ENCODE peak calls at places on chromosomes 7 and 10, in four cellular contexts. One of them, this sample, is unnamed.

GRCh38 chr7:100865971-100866720 is 1.0 kb upstream of the TRIP6 start:
- DNase-seq in left ventricle myocardium inferior: peak; percentile 81
- DNase-seq in heart right ventricle: peak; percentile 64
- DNase-seq in psoas muscle: peak; percentile 82
- DNase-seq in this sample: no peak

GRCh38 chr10:113121153-113121552 is 171.1 kb downstream of the TCF7L2 start:
- DNase-seq in left ventricle myocardium inferior: no peak
- DNase-seq in heart right ventricle: no peak
- DNase-seq in psoas muscle: no peak
- DNase-seq in this sample: no peak

GRCh38 chr10:120455606-120456005 is 1.4 kb upstream of the PLPP4 start:
- DNase-seq in left ventricle myocardium inferior: no peak
- DNase-seq in heart right ventricle: no peak
- DNase-seq in psoas muscle: no peak
- DNase-seq in this sample: no peak

GRCh38 chr7:65892169-65892568 is 19.3 kb downstream of the VKORC1L1 start:
- DNase-seq in left ventricle myocardium inferior: no peak
- DNase-seq in heart right ventricle: no peak
- DNase-seq in psoas muscle: no peak
- DNase-seq in this sample: no peak

GRCh38 chr7:24783731-24784130 is 26.5 kb upstream of the GSDME start:
- DNase-seq in left ventricle myocardium inferior: no peak
- DNase-seq in heart right ventricle: no peak
- DNase-seq in psoas muscle: no peak
- DNase-seq in this sample: no peak

GRCh38 chr7:100686822-100687211 is 7.2 kb downstream of the GIGYF1 start:
- DNase-seq in left ventricle myocardium inferior: no peak
- DNase-seq in heart right ventricle: no peak
- DNase-seq in psoas muscle: no peak
- DNase-seq in this sample: no peak

GRCh38 chr7:84218681-84219080 is 24.1 kb upstream of the SEMA3A start:
- DNase-seq in left ventricle myocardium inferior: no peak
- DNase-seq in heart right ventricle: no peak
- DNase-seq in psoas muscle: no peak
- DNase-seq in this sample: no peak

GRCh38 chr10:121338206-121338991 is 259.8 kb downstream of the FGFR2 start:
- DNase-seq in left ventricle myocardium inferior: no peak
- DNase-seq in heart right ventricle: no peak
- DNase-seq in psoas muscle: no peak
- DNase-seq in this sample: no peak

GRCh38 chr10:55631071-55631654 is 729.9 kb downstream of the ZWINT start:
- DNase-seq in left ventricle myocardium inferior: peak; percentile 33
- DNase-seq in heart right ventricle: peak; percentile 32
- DNase-seq in psoas muscle: peak; percentile 43
- DNase-seq in this sample: peak; percentile 62

GRCh38 chr10:23439920-23440875 is 1.3 kb downstream of the OTUD1 start:
- DNase-seq in left ventricle myocardium inferior: peak; percentile 29
- DNase-seq in heart right ventricle: peak; percentile 18
- DNase-seq in psoas muscle: peak; percentile 38
- DNase-seq in this sample: peak; percentile 54

GRCh38 chr10:5291501-5292195 is 73.1 kb upstream of the UCN3 start:
- DNase-seq in left ventricle myocardium inferior: peak; percentile 52
- DNase-seq in heart right ventricle: peak; percentile 35
- DNase-seq in psoas muscle: peak; percentile 68
- DNase-seq in this sample: no peak

GRCh38 chr7:39624202-39624807 is 933 bp downstream of the RALA start:
- DNase-seq in left ventricle myocardium inferior: no peak
- DNase-seq in heart right ventricle: no peak
- DNase-seq in psoas muscle: no peak
- DNase-seq in this sample: no peak

GRCh38 chr10:10589540-10589939 is 428.1 kb upstream of the CELF2 start:
- DNase-seq in left ventricle myocardium inferior: no peak
- DNase-seq in heart right ventricle: peak; percentile 54
- DNase-seq in psoas muscle: no peak
- DNase-seq in this sample: no peak

GRCh38 chr10:10587744-10588393 is 429.8 kb upstream of the CELF2 start:
- DNase-seq in left ventricle myocardium inferior: no peak
- DNase-seq in heart right ventricle: no peak
- DNase-seq in psoas muscle: no peak
- DNase-seq in this sample: no peak

GRCh38 chr10:10596256-10596655 is 421.4 kb upstream of the CELF2 start:
- DNase-seq in left ventricle myocardium inferior: no peak
- DNase-seq in heart right ventricle: no peak
- DNase-seq in psoas muscle: no peak
- DNase-seq in this sample: no peak

GRCh38 chr10:10591682-10592412 is 425.8 kb upstream of the CELF2 start:
- DNase-seq in left ventricle myocardium inferior: no peak
- DNase-seq in heart right ventricle: no peak
- DNase-seq in psoas muscle: peak; percentile 14
- DNase-seq in this sample: no peak
- H3K9me3 ChIP-seq in left ventricle myocardium inferior: no peaks in the 10 kb centered on the region
- H3K9me3 ChIP-seq in heart right ventricle: no peaks in the 10 kb centered on the region
- H3K9me3 ChIP-seq in psoas muscle: no peaks in the 10 kb centered on the region
- H3K9me3 ChIP-seq in this sample: no peaks in the 10 kb centered on the region

GRCh38 chr10:133308431-133309110 is at the start of the genes TUBGCP2 and ZNF511:
- DNase-seq in left ventricle myocardium inferior: peak; percentile 89
- DNase-seq in heart right ventricle: peak; percentile 88
- DNase-seq in psoas muscle: peak; percentile 91
- DNase-seq in this sample: peak; percentile 91
- TF ChIP-seq CTCF in left ventricle myocardium inferior: peak; percentile 10
- TF ChIP-seq CTCF in heart right ventricle: peak; percentile 37
- TF ChIP-seq CTCF in psoas muscle: no peak
- TF ChIP-seq CTCF in this sample: no peak

GRCh38 chr10:24706479-24707118 is 17.1 kb downstream of the ARHGAP21 start:
- DNase-seq in left ventricle myocardium inferior: no peak
- DNase-seq in heart right ventricle: peak; percentile 22
- DNase-seq in psoas muscle: no peak
- DNase-seq in this sample: no peak

GRCh38 chr10:24707445-24707844 is 16.2 kb downstream of the ARHGAP21 start:
- DNase-seq in left ventricle myocardium inferior: no peak
- DNase-seq in heart right ventricle: no peak
- DNase-seq in psoas muscle: no peak
- DNase-seq in this sample: no peak

GRCh38 chr10:24701447-24701846 is 22.2 kb downstream of the ARHGAP21 start:
- DNase-seq in left ventricle myocardium inferior: no peak
- DNase-seq in heart right ventricle: no peak
- DNase-seq in psoas muscle: no peak
- DNase-seq in this sample: no peak

GRCh38 chr10:24700911-24701310 is 22.8 kb downstream of the ARHGAP21 start:
- DNase-seq in left ventricle myocardium inferior: no peak
- DNase-seq in heart right ventricle: no peak
- DNase-seq in psoas muscle: no peak
- DNase-seq in this sample: no peak

DNA sequence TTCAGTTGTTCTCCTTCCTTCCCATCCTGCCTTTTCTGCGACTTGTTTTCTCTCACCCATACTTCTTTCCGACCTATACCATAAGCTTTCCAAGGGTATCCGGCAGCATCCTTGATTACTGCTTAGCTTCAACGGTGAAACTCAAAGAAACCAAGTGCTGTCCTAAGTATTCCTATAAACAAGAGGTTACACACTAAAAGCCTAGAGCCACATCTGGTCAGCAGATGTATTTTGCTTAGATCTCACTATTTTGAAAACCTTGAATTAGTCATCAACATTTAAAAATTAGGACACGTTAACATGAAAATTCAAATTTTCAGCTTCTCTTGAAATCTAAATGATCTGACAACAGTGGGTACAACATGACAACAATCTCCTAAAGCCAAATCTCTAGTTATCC is 20.0 kb downstream of the ARHGAP21 start:
- DNase-seq in left ventricle myocardium inferior: no peak
- DNase-seq in heart right ventricle: no peak
- DNase-seq in psoas muscle: no peak
- DNase-seq in this sample: no peak
- H3K27me3 ChIP-seq in left ventricle myocardium inferior: no peaks in the 10 kb centered on the region
- H3K27me3 ChIP-seq in heart right ventricle: no peaks in the 10 kb centered on the region
- H3K27me3 ChIP-seq in psoas muscle: no peaks in the 10 kb centered on the region
- H3K27me3 ChIP-seq in this sample: no peaks in the 10 kb centered on the region

DNA sequence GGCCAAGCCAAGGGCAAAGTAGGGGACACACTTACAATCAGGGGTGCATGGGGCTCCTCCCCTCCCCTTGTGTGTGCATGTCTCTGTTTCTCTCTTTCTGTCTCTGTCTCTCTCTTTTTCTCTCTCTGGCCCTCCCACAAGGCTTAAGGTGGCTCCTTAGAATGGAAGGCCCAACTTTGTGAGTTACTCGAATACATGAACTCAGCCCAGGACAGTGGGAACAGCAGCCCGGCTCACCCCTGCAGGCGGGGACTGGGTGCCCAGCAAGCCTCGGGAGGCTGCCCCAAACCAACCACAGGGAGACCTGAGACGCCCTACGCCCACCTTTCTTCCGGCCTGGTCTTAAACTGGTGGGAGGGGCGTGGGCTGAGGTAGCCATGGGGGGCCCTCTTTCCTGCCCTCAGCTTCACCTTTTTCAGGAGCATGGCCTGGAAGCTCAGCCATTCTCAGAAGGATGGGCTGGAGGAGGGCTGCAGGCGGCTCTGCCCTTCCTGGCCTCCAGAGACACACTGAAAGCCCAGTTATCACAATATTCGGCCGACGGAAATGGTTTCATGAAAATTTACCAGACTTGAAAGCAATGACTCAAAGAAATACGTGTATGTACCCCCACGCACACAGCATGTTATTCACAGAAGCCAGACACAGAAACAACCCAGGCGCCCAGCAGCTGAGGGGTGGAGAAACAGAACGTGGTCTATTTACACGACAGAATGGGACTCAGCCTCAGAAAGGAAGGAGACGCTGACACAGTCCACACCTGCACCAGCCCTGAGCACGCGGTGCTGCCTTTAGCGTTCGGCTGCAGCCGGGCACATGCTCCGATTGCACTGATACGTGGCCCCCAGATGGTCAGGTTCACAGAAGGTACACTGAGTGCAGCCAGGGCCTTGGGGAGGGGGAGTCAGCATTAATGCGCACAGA is 229.5 kb downstream of the PTPRN2 start:
- DNase-seq in left ventricle myocardium inferior: no peak
- DNase-seq in heart right ventricle: no peak
- DNase-seq in psoas muscle: no peak
- DNase-seq in this sample: no peak
- H3K9me3 ChIP-seq in left ventricle myocardium inferior: peaks cover 21% of the 10 kb centered on the region
- H3K9me3 ChIP-seq in heart right ventricle: no peaks in the 10 kb centered on the region
- H3K9me3 ChIP-seq in psoas muscle: no peaks in the 10 kb centered on the region
- H3K9me3 ChIP-seq in this sample: no peaks in the 10 kb centered on the region

DNA sequence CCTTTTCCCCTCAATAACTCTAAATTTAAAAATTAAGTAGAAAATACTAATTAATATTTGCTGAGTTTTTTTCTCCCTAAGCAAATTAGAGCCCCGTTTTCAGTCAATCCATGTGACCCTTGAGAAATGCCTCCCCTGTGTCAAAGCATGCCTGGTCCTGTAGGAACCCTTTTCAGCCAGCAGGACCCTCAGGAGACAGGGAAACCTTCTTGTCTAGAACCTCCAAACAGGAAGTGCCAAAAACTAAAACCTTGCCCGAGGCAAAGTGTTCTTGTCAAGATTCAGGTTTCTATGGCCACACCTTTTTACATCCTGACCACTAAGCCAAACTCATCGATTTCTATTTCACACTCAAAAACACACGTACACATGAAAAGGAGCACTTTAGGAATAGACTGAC is 60.1 kb upstream of the NFE2L3 start:
- DNase-seq in left ventricle myocardium inferior: no peak
- DNase-seq in heart right ventricle: no peak
- DNase-seq in psoas muscle: no peak
- DNase-seq in this sample: no peak
- TF ChIP-seq CTCF in left ventricle myocardium inferior: no peak
- TF ChIP-seq CTCF in heart right ventricle: no peak
- TF ChIP-seq CTCF in psoas muscle: no peak
- TF ChIP-seq CTCF in this sample: no peak

GRCh38 chr10:21518629-21519321 is 6.7 kb downstream of the SKIDA1 start:
- DNase-seq in left ventricle myocardium inferior: no peak
- DNase-seq in heart right ventricle: no peak
- DNase-seq in psoas muscle: no peak
- DNase-seq in this sample: peak; percentile 55
- H3K27me3 ChIP-seq in left ventricle myocardium inferior: no peaks in the 10 kb centered on the region
- H3K27me3 ChIP-seq in heart right ventricle: no peaks in the 10 kb centered on the region
- H3K27me3 ChIP-seq in psoas muscle: no peaks in the 10 kb centered on the region
- H3K27me3 ChIP-seq in this sample: no peaks in the 10 kb centered on the region

DNA sequence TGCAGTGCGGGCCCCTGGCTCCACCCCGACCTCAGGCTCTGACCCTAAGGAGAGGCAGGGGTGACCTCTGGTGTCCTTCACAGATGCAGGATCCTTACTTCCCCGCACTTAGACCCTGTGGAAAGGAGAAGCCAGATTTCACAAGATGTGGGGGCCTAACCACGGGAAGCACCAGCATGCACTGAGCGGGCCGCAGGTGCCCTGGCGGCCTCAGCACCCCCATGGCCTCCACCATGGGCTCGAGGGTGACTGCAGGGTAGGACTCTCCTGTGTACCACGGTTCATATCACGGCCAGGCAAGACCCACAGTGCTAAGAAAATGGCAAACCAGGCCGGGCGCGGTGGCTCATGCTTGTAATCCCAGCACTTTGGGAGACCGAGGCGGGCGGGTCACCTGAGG is 410.0 kb upstream of the FOXK1 start:
- DNase-seq in left ventricle myocardium inferior: no peak
- DNase-seq in heart right ventricle: no peak
- DNase-seq in psoas muscle: no peak
- DNase-seq in this sample: no peak
- H3K9me3 ChIP-seq in left ventricle myocardium inferior: peaks cover 17% of the 10 kb centered on the region
- H3K9me3 ChIP-seq in heart right ventricle: no peaks in the 10 kb centered on the region
- H3K9me3 ChIP-seq in psoas muscle: no peaks in the 10 kb centered on the region
- H3K9me3 ChIP-seq in this sample: no peaks in the 10 kb centered on the region

GRCh38 chr7:140230862-140231778 is 54.3 kb upstream of the KDM7A start:
- DNase-seq in left ventricle myocardium inferior: peak; percentile 42
- DNase-seq in heart right ventricle: peak; percentile 34
- DNase-seq in psoas muscle: peak; percentile 44
- DNase-seq in this sample: peak; percentile 54
- TF ChIP-seq CTCF in left ventricle myocardium inferior: no peak
- TF ChIP-seq CTCF in heart right ventricle: peak; percentile 13
- TF ChIP-seq CTCF in psoas muscle: no peak
- TF ChIP-seq CTCF in this sample: no peak